ENCODE peak calls at places on chromosome 1, in eight cellular contexts. M is heart left ventricle; S is GM03348; L is lower leg skin; O is lung microvascular endothelial cell; I is CD8-positive, alpha-beta memory T cell; C is hippocampal formation; F is HS-27A. R is an unnamed sample.

GRCh38 chr1:45654540-45655280 is 30.9 kb upstream of the CCDC17 start:
- DNase-seq in O (no peak), S (peak), I (no peak), F (no peak), M (no peak), C (no peak), L (no peak), R (no peak)

GRCh38 chr1:113439272-113439660 is 49.0 kb downstream of the MAGI3 start:
- DNase-seq in I (no peak), C (no peak), S (no peak), F (no peak), O (no peak), L (no peak), M (no peak), R (no peak)

GRCh38 chr1:2067393-2067792 is 17.2 kb downstream of the PRKCZ start:
- DNase-seq in C (no peak), M (no peak), F (no peak), O (no peak), S (no peak), I (no peak), L (no peak), R (no peak)

GRCh38 chr1:242196914-242197313 is 198.0 kb upstream of the MAP1LC3C start:
- DNase-seq in F (no peak), L (no peak), O (no peak), C (no peak), M (no peak), S (no peak), I (no peak), R (no peak)

GRCh38 chr1:229223498-229223897 is 47.4 kb upstream of the RAB4A start:
- DNase-seq in I (no peak), F (no peak), C (no peak), S (no peak), O (no peak), L (peak), M (no peak), R (no peak)

GRCh38 chr1:19596065-19596718 is 47.9 kb upstream of the NBL1 start:
- DNase-seq in F (no peak), M (peak), L (no peak), O (no peak), C (peak), S (peak), I (no peak), R (no peak)

GRCh38 chr1:183319051-183319450 is 99.1 kb downstream of the NMNAT2 start:
- DNase-seq in M (no peak), C (no peak), S (no peak), I (no peak), L (no peak), F (no peak), O (no peak), R (no peak)

GRCh38 chr1:12552111-12552888 is 65.7 kb downstream of the DHRS3 start:
- DNase-seq in F (no peak), O (no peak), M (no peak), S (no peak), L (no peak), C (no peak), I (no peak), R (no peak)

GRCh38 chr1:20358761-20359263 is 68.1 kb downstream of the VWA5B1 start:
- DNase-seq in F (peak), M (peak), C (no peak), O (no peak), S (peak), I (no peak), L (no peak), R (peak)

GRCh38 chr1:39087109-39087834 is 61.1 kb downstream of the NDUFS5 start:
- DNase-seq in M (peak), C (no peak), O (peak), S (peak), L (no peak), I (no peak), F (no peak), R (no peak)

GRCh38 chr1:161020573-161021167 is at the start of gene F11R:
- DNase-seq in O (peak), M (peak), L (peak), C (no peak), F (no peak), S (peak), I (no peak), R (peak)

GRCh38 chr1:41805771-41806471 is 112.8 kb downstream of the HIVEP3 start:
- DNase-seq in F (no peak), O (no peak), L (no peak), M (no peak), S (no peak), I (peak), C (no peak), R (no peak)

GRCh38 chr1:24751833-24752232 is 6.6 kb downstream of the CLIC4 start:
- DNase-seq in S (no peak), O (no peak), C (no peak), F (no peak), I (no peak), M (no peak), L (no peak), R (no peak)

GRCh38 chr1:32431736-32432400 is 33.0 kb upstream of the ZBTB8B start:
- DNase-seq in F (no peak), I (no peak), M (no peak), O (no peak), S (no peak), C (no peak), L (no peak), R (no peak)